ENCODE peak calls at places on chromosomes 7 and 10, in eight cellular contexts. D is brain microvascular endothelial cell, U is heart left ventricle, F is GM06990, V is left ventricle myocardium inferior, R is HCT116, Z is fibroblast of lung, S is sigmoid colon. P is an unnamed sample.

GRCh38 chr7:157926521-157927167 is 589.8 kb downstream of the DNAJB6 start:
- DNase-seq in D (no peak), U (no peak), F (no peak), V (no peak), R (no peak), Z (no peak), S (no peak), P (no peak)

GRCh38 chr10:96610817-96611216 is 24.0 kb upstream of the TM9SF3 start:
- DNase-seq in D (no peak), U (no peak), F (no peak), V (no peak), R (no peak), Z (no peak), S (no peak), P (no peak)

GRCh38 chr10:11699546-11700097 is 42.6 kb upstream of the ECHDC3 start:
- DNase-seq in D (no peak), U (no peak), F (no peak), V (no peak), R (no peak), Z (no peak), S (no peak), P (no peak)

GRCh38 chr7:111802194-111802785 is 240.0 kb upstream of the IMMP2L start:
- DNase-seq in D (no peak), U (no peak), F (no peak), V (no peak), R (no peak), Z (no peak), S (no peak), P (no peak)

GRCh38 chr7:111374027-111374426 is 188.3 kb downstream of the IMMP2L start:
- DNase-seq in D (no peak), U (no peak), F (no peak), V (no peak), R (no peak), Z (no peak), S (no peak), P (no peak)

GRCh38 chr7:129227646-129228578 is 3.1 kb downstream of the AHCYL2 start:
- DNase-seq in D (no peak), U (no peak), F (no peak), V (no peak), R (no peak), Z (no peak), S (no peak), P (no peak)

GRCh38 chr7:85232068-85232467 is 45.2 kb upstream of the SEMA3D start:
- DNase-seq in D (no peak), U (no peak), F (no peak), V (no peak), R (no peak), Z (no peak), S (no peak), P (no peak)

GRCh38 chr10:67914777-67915340 is 30.4 kb downstream of the SIRT1 start:
- DNase-seq in D (no peak), U (no peak), F (no peak), V (no peak), R (no peak), Z (no peak), S (no peak), P (no peak)

GRCh38 chr7:28847176-28847575 is 111.0 kb downstream of the TRIL start:
- DNase-seq in D (no peak), U (peak; percentile 28), F (no peak), V (no peak), R (no peak), Z (no peak), S (no peak), P (no peak)

GRCh38 chr7:636396-636795 is 90.1 kb upstream of the DNAAF5 start:
- DNase-seq in D (peak; percentile 21), U (no peak), F (no peak), V (no peak), R (peak; percentile 65), Z (no peak), S (no peak), P (no peak)

GRCh38 chr7:66250711-66251110 is 45.6 kb downstream of the TPST1 start:
- DNase-seq in D (peak; percentile 92), U (no peak), F (no peak), V (no peak), R (no peak), Z (peak; percentile 72), S (no peak), P (peak; percentile 93)

GRCh38 chr10:89398003-89398749 is 5.8 kb downstream of the IFIT1 start:
- DNase-seq in D (no peak), U (no peak), F (no peak), V (no peak), R (no peak), Z (peak; percentile 88), S (no peak), P (no peak)

GRCh38 chr10:78604286-78604685 is 464.5 kb upstream of the ZMIZ1 start:
- DNase-seq in D (no peak), U (no peak), F (no peak), V (no peak), R (no peak), Z (no peak), S (no peak), P (no peak)

GRCh38 chr10:34889004-34889869 is 74.1 kb upstream of the PARD3 start:
- DNase-seq in D (no peak), U (no peak), F (no peak), V (no peak), R (no peak), Z (no peak), S (peak; percentile 26), P (no peak)

GRCh38 chr10:3754727-3755439 is 30.1 kb downstream of the KLF6 start:
- DNase-seq in D (peak; percentile 90), U (no peak), F (no peak), V (no peak), R (peak; percentile 91), Z (peak; percentile 91), S (no peak), P (peak; percentile 95)

GRCh38 chr10:124049484-124049883 is 43.9 kb downstream of the CHST15 start:
- DNase-seq in D (peak; percentile 33), U (no peak), F (no peak), V (no peak), R (peak; percentile 54), Z (no peak), S (no peak), P (peak; percentile 42)

GRCh38 chr10:48651293-48651692 is 33.4 kb upstream of the WDFY4 start:
- DNase-seq in D (no peak), U (no peak), F (no peak), V (no peak), R (no peak), Z (no peak), S (no peak), P (no peak)

DNA sequence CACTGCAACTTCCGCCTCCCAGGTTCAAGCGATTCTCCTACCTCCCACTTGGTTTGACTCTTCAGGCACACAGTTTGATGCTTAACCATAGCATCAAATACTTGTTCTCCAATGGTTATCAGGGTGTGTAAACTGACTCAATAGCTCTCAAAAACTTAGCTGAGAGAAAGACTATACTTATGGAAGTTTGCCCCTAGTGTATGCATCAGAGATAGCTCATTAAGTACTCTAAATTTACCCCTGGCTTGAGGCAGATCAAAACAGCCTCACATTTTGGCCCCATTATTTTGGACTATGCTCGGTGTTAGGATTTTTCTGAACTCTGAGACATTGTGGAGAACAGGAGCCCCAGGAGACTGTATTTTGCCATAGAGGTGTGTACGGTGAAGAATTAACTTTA is 40.8 kb upstream of the SLC35B4 start:
- DNase-seq in D (no peak), U (no peak), F (no peak), V (no peak), R (no peak), Z (no peak), S (no peak), P (no peak)
- TF ChIP-seq CTCF in D (no peak), U (no peak), F (no peak), V (no peak), R (peak; percentile 41), Z (no peak), S (no peak), P (no peak)

GRCh38 chr7:107933386-107934013 is 42.5 kb downstream of the DLD start:
- DNase-seq in D (no peak), U (no peak), F (no peak), V (no peak), R (no peak), Z (no peak), S (no peak), P (no peak)
- H3K36me3 ChIP-seq in D (peaks cover 88% of the 10 kb centered on the region), U (peaks cover 19% of the 10 kb centered on the region), F (peaks cover 2% of the 10 kb centered on the region), V (peaks cover 73% of the 10 kb centered on the region), R (peaks cover 7% of the 10 kb centered on the region), Z (peaks cover 20% of the 10 kb centered on the region), S (peaks cover 3% of the 10 kb centered on the region), P (peaks cover 6% of the 10 kb centered on the region)

DNA sequence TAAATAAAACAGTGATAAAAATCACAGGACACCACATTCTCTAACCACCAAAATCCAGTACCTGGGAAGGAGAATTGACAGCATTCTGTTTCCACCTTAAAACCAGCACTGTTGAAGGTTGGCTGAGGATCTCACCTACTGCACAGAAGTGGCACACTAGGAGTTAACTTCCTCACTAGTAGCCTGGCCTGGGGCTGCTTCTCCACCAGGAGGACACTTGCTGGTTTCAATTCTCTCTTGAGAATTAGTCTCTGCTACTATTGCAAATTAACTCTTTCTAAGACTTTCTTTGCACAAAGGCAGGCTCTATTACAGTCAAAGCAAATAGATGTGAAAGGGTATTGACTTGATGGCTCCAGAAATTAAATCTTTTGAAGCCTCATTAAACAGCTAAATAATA is 2.3 kb upstream of the CTTNBP2 start:
- DNase-seq in D (peak; percentile 25), U (peak; percentile 33), F (no peak), V (no peak), R (peak; percentile 27), Z (peak; percentile 28), S (no peak), P (no peak)
- TF ChIP-seq CTCF in D (peak; percentile 60), U (no peak), F (no peak), V (peak; percentile 37), R (peak; percentile 34), Z (no peak), S (no peak), P (peak; percentile 60)

DNA sequence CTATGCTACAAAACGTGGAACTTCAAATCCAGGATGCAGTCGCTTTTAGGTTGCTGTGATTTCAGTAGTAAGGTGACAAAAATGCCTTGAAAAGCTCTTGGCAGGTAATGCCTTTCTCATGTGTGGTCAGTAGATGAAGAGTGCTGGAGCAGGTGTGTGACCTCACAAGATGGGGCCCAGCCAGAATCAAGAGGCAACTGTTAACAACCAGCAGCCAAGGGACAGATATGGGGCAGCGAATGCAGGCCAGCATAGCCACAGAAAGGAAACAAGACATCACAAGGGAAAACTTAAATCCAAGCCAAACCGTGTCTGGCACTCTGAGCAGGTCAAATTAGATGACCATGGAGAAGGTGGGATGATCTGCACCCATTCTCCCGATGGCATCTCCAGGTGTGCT is 12.3 kb downstream of the HUS1 start:
- DNase-seq in D (no peak), U (peak; percentile 67), F (no peak), V (peak; percentile 34), R (no peak), Z (no peak), S (no peak), P (no peak)
- H3K36me3 ChIP-seq in D (peaks cover 41% of the 10 kb centered on the region), U (peaks cover 38% of the 10 kb centered on the region), F (peaks cover 11% of the 10 kb centered on the region), V (peaks cover 76% of the 10 kb centered on the region), R (peaks cover 49% of the 10 kb centered on the region), Z (peaks cover 25% of the 10 kb centered on the region), S (peaks cover 30% of the 10 kb centered on the region), P (peaks cover 7% of the 10 kb centered on the region)